ENCODE peak calls at places on chromosomes 13 and 19, in four cellular contexts. A, H, X and I are unnamed samples.

GRCh38 chr19:44689290-44690130 is 9.4 kb upstream of the CEACAM16 start:
- DNase-seq in X (peak; percentile 89), A (peak; percentile 34), H (peak; percentile 94), I (no peak)

GRCh38 chr13:37617162-37617561 is 18.6 kb upstream of the POSTN start:
- DNase-seq in H (no peak), X (peak; percentile 22), A (no peak), I (no peak)

GRCh38 chr19:46546194-46546896 is 50.7 kb upstream of the PNMA8B start:
- DNase-seq in A (no peak), H (peak; percentile 66), X (peak; percentile 82), I (no peak)

GRCh38 chr13:97600438-97601080 is 166.6 kb downstream of the RAP2A start:
- DNase-seq in A (peak; percentile 36), H (no peak), X (no peak), I (no peak)

GRCh38 chr13:70623260-70623659 is 515.0 kb upstream of the KLHL1 start:
- DNase-seq in X (no peak), A (no peak), H (no peak), I (no peak)

GRCh38 chr19:31500540-31500830 is 151.2 kb upstream of the TSHZ3 start:
- DNase-seq in A (no peak), H (no peak), X (no peak), I (no peak)

GRCh38 chr13:29676535-29676934 is 81.0 kb upstream of the SLC7A1 start:
- DNase-seq in H (no peak), A (no peak), X (no peak), I (no peak)

GRCh38 chr19:2824129-2824528 is 4.5 kb downstream of the ZNF554 start:
- DNase-seq in X (no peak), H (no peak), A (no peak), I (no peak)

GRCh38 chr19:24052811-24053210 is 34.2 kb upstream of the ZNF254 start:
- DNase-seq in X (no peak), A (no peak), H (no peak), I (no peak)

GRCh38 chr19:27676334-27676733 is 1536.6 kb downstream of the UQCRFS1 start:
- DNase-seq in A (no peak), H (no peak), X (no peak), I (no peak)

GRCh38 chr19:29532956-29533355 is 7.2 kb downstream of the VSTM2B start:
- DNase-seq in X (no peak), H (no peak), A (no peak), I (no peak)

GRCh38 chr19:10334340-10335148 is 1.2 kb upstream of the RAVER1 start:
- DNase-seq in H (peak; percentile 95), X (peak; percentile 95), A (peak; percentile 89), I (no peak)

GRCh38 chr13:75495938-75496337 is 14.0 kb upstream of the TBC1D4 start:
- DNase-seq in H (no peak), X (no peak), A (peak; percentile 72), I (no peak)

GRCh38 chr19:1503089-1503924 is 9.5 kb downstream of the ADAMTSL5 start:
- DNase-seq in X (peak; percentile 85), H (peak; percentile 82), A (no peak), I (no peak)

GRCh38 chr13:72804301-72804700 is 22.4 kb downstream of the PIBF1 start:
- DNase-seq in X (no peak), A (no peak), H (no peak), I (no peak)

GRCh38 chr19:47719047-47719885 is 6.0 kb downstream of the EHD2 start:
- DNase-seq in H (no peak), A (peak; percentile 99), X (no peak), I (no peak)

GRCh38 chr19:3161453-3161852 is 17.1 kb upstream of the S1PR4 start:
- DNase-seq in H (no peak), X (no peak), A (no peak), I (peak; percentile 43)

GRCh38 chr13:67299072-67299635 is 69.0 kb upstream of the PCDH9 start:
- DNase-seq in X (no peak), A (peak; percentile 38), H (no peak), I (no peak)

GRCh38 chr13:73216381-73216831 is 157.6 kb downstream of the KLF5 start:
- DNase-seq in H (no peak), A (no peak), X (no peak), I (no peak)

GRCh38 chr13:33787051-33787591 is 30.8 kb upstream of the RFC3 start:
- DNase-seq in A (no peak), H (no peak), X (no peak), I (no peak)

GRCh38 chr19:4362871-4363545 is 19.6 kb downstream of the MPND start:
- DNase-seq in H (peak; percentile 44), X (peak; percentile 59), A (no peak), I (no peak)
- TF ChIP-seq CTCF in H (no peak), X (peak; percentile 62), A (peak; percentile 31), I (no peak)

GRCh38 chr19:35740108-35740422 is 2.2 kb downstream of the IGFLR1 start:
- DNase-seq in A (no peak), X (no peak), H (no peak), I (no peak)

GRCh38 chr19:35741216-35741541 is 1.1 kb downstream of the IGFLR1 start:
- DNase-seq in X (no peak), H (no peak), A (no peak), I (no peak)

GRCh38 chr19:35742121-35742724 is at the start of gene IGFLR1:
- DNase-seq in A (no peak), H (no peak), X (no peak), I (peak; percentile 76)

GRCh38 chr19:35739275-35740107 is 2.8 kb downstream of the IGFLR1 start:
- DNase-seq in A (no peak), X (peak; percentile 33), H (no peak), I (no peak)

DNA sequence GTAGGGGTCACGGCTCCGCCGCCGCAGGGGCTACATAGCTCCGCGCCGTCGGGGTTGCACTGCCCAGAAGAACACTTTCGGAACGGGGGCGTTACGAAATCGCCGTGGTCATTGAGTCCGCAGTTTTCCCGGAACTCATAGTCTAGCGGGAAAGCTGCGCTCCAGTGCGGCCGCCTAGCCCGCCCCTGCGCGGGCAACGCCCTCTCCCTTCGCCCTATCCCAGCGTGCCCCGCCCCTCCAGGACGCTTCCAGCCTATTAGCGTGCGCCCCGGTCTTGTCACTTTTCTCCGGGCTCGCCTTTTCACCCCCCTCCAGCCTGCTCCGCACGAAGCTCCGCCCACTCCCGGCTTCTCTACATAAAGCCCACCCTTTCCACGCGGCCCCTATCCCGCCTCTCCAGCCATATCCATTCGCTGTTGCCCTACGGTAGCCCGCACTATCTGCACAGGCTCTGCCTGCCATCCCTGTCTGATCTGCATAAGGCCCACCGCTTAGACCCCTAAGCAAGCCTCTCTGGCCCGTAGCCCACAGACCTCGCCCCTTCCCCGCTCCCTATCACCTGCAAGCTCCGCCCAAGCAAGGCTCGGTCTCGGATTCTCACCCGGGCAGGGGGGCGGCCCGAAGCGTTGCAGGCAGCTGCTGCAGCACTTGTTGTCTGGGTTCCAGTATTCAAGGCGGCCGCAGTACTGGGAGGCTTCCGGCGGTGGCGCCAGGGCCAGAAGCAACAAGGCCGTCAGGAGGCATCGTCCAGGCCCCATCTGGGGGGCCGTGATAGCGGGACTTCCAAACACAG is 1.6 kb downstream of the IGFLR1 start:
- DNase-seq in X (peak; percentile 99), H (peak; percentile 99), A (peak; percentile 91), I (peak; percentile 94)
- TF ChIP-seq CTCF in X (no peak), H (no peak), A (peak; percentile 26), I (peak; percentile 18)

DNA sequence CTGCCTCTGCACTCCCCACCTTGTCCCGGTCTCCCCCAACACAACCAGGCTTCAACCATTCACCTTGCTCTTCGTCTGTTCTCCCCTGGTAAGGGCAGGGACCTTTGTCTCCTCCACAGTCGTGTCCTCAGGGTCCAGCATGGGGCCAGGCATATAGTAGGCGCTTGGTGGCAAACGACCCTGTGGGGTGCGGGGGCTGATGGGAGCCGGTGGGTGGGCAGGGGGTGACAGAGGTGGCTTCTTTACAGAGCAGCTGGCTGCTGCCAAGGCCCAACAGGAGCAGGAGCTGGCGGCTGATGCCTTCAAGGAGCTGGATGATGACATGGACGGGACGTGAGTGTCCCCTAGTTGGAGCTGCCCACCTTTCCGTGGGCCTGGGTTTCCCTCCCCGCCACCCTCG is 9.7 kb downstream of the PRKCSH start:
- DNase-seq in X (no peak), A (no peak), H (no peak), I (no peak)
- TF ChIP-seq CTCF in X (no peak), A (no peak), H (no peak), I (no peak)

GRCh38 chr19:6260376-6260775 is 19.4 kb downstream of the MLLT1 start:
- DNase-seq in X (no peak), A (no peak), H (no peak), I (no peak)

GRCh38 chr19:6259312-6259861 is 20.4 kb downstream of the MLLT1 start:
- DNase-seq in H (no peak), A (no peak), X (no peak), I (no peak)

GRCh38 chr19:6262519-6262918 is 17.3 kb downstream of the MLLT1 start:
- DNase-seq in H (no peak), A (no peak), X (no peak), I (no peak)

GRCh38 chr19:6261883-6262282 is 17.9 kb downstream of the MLLT1 start:
- DNase-seq in H (no peak), X (no peak), A (no peak), I (no peak)

DNA sequence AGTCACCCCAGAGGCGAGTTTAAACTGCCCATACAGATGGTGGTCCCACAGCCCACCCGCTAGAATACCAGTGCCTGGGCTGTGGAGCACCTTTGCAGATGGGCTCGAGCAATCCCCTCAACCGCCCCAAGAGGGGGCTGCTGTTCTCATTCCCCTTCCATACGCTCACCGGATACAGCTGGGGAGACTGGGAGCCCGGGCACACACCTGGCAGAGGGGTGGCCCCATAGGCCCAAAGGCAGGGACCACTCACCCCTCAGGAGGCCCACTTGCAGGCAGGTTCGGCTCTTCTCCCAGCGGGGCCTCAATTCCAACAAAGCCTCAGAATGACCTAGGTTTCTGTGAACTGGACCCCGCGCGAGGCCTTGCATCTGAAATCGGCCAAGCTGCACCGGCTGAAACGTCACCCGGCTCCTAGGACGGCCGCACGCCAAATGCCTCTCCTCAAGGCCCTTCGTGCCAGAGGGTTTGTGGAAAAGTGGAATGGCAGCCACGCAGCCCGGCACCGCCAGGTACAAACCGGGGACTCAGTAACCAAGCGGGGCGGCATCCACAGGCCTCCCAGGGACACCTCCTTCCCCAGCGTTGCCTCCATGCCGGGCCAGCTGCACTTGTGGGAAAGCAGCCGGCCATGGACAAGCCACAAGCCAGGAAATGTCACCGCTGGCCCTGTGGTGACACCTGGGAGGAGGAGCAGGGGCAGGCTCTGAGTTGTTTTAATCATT is 18.7 kb downstream of the MLLT1 start:
- DNase-seq in X (peak; percentile 82), A (no peak), H (peak; percentile 81), I (no peak)
- TF ChIP-seq CTCF in X (peak; percentile 71), A (peak; percentile 59), H (peak; percentile 57), I (peak; percentile 78)

GRCh38 chr19:51257471-51257870 is 6.6 kb downstream of the SIGLECL1 start:
- DNase-seq in A (no peak), X (no peak), H (no peak), I (no peak)
- TF ChIP-seq CTCF in A (no peak), X (no peak), H (no peak), I (no peak)

GRCh38 chr13:103067751-103068563 is 1.7 kb upstream of the SLC10A2 start:
- DNase-seq in X (peak; percentile 64), H (peak; percentile 70), A (no peak), I (no peak)
- TF ChIP-seq CTCF in X (peak; percentile 81), H (no peak), A (no peak), I (no peak)